ENCODE peak calls at places on chromosomes 13 and 19, in seven cellular contexts. X is B cell, Z is pancreas, U is AG10803, A is lower leg skin, L is bronchial epithelial cell, G is A549. E is an unnamed sample.

GRCh38 chr13:86085890-86086289 is 286.7 kb upstream of the SLITRK6 start:
- DNase-seq in X (no peak), Z (no peak), U (no peak), A (no peak), L (peak; percentile 1), G (peak; percentile 3), E (no peak)

GRCh38 chr19:41339936-41340335 is 13.8 kb downstream of the TGFB1 start:
- DNase-seq in X (no peak), Z (no peak), U (peak; percentile 80), A (no peak), L (no peak), G (peak; percentile 66), E (no peak)

GRCh38 chr19:3075605-3076431 is 13.5 kb upstream of the TLE5 start:
- DNase-seq in X (peak; percentile 86), Z (peak; percentile 47), U (no peak), A (no peak), L (no peak), G (no peak), E (peak; percentile 84)

GRCh38 chr19:33368074-33368864 is 5.2 kb upstream of the CEBPG start:
- DNase-seq in X (no peak), Z (no peak), U (no peak), A (no peak), L (peak; percentile 97), G (peak; percentile 49), E (no peak)

GRCh38 chr19:919157-920050 is 2.3 kb downstream of the KISS1R start:
- DNase-seq in X (peak; percentile 78), Z (no peak), U (no peak), A (no peak), L (peak; percentile 30), G (no peak), E (no peak)

GRCh38 chr13:101025925-101026324 is 351.3 kb upstream of the TMTC4 start:
- DNase-seq in X (no peak), Z (no peak), U (no peak), A (no peak), L (no peak), G (no peak), E (no peak)

GRCh38 chr19:9786342-9786741 is 17.8 kb upstream of the ZNF846 start:
- DNase-seq in X (no peak), Z (no peak), U (no peak), A (no peak), L (no peak), G (no peak), E (no peak)

GRCh38 chr19:40603719-40604646 is 2.8 kb downstream of the LTBP4 start:
- DNase-seq in X (peak; percentile 98), Z (peak; percentile 99), U (peak; percentile 91), A (peak; percentile 98), L (peak; percentile 97), G (peak; percentile 100), E (peak; percentile 92)

GRCh38 chr19:13597625-13598024 is 91.3 kb upstream of the CACNA1A start:
- DNase-seq in X (peak; percentile 81), Z (peak; percentile 22), U (peak; percentile 74), A (peak; percentile 27), L (peak; percentile 53), G (peak; percentile 60), E (peak; percentile 57)

GRCh38 chr13:60379837-60380236 is 17.2 kb upstream of the TDRD3 start:
- DNase-seq in X (no peak), Z (no peak), U (no peak), A (no peak), L (no peak), G (peak; percentile 2), E (no peak)

GRCh38 chr13:94515352-94515751 is 35.9 kb upstream of the DCT start:
- DNase-seq in X (no peak), Z (no peak), U (no peak), A (no peak), L (no peak), G (no peak), E (no peak)

GRCh38 chr13:64311112-64311511 is 2895.5 kb upstream of the PCDH20 start:
- DNase-seq in X (no peak), Z (no peak), U (no peak), A (no peak), L (no peak), G (no peak), E (no peak)

GRCh38 chr19:19448238-19448544 is 42.7 kb downstream of the GATAD2A start:
- DNase-seq in X (no peak), Z (no peak), U (no peak), A (no peak), L (no peak), G (no peak), E (no peak)

GRCh38 chr19:33374406-33374703 is 846 bp downstream of the CEBPG start:
- DNase-seq in X (no peak), Z (no peak), U (peak; percentile 44), A (no peak), L (peak; percentile 34), G (no peak), E (no peak)

GRCh38 chr19:6108721-6109633 is 1.3 kb downstream of the RFX2 start:
- DNase-seq in X (peak; percentile 59), Z (peak; percentile 44), U (peak; percentile 88), A (peak; percentile 59), L (peak; percentile 24), G (peak; percentile 37), E (peak; percentile 41)

GRCh38 chr13:106151056-106151699 is 384.3 kb downstream of the EFNB2 start:
- DNase-seq in X (no peak), Z (no peak), U (peak; percentile 98), A (no peak), L (peak; percentile 99), G (peak; percentile 63), E (no peak)

GRCh38 chr19:1747285-1748114 is 5.8 kb upstream of the ONECUT3 start:
- DNase-seq in X (peak; percentile 60), Z (peak; percentile 43), U (peak; percentile 65), A (no peak), L (peak; percentile 96), G (peak; percentile 83), E (no peak)

GRCh38 chr19:18488838-18489626 is 32.8 kb downstream of the ELL start:
- DNase-seq in X (no peak), Z (peak; percentile 71), U (no peak), A (no peak), L (no peak), G (peak; percentile 45), E (peak; percentile 61)

GRCh38 chr13:92896842-92897241 is 329.8 kb upstream of the GPC6 start:
- DNase-seq in X (no peak), Z (no peak), U (peak; percentile 1), A (no peak), L (peak; percentile 45), G (peak; percentile 5), E (no peak)
- TF ChIP-seq CTCF in X (no peak), Z (no peak), U (no peak), A (no peak), L (no peak), G (no peak), E (peak; percentile 62)

GRCh38 chr13:78875792-78876580 is 217.0 kb upstream of the OBI1 start:
- DNase-seq in X (no peak), Z (no peak), U (no peak), A (no peak), L (no peak), G (no peak), E (no peak)
- TF ChIP-seq CTCF in X (no peak), Z (no peak), U (no peak), A (no peak), L (no peak), G (no peak), E (no peak)

GRCh38 chr19:54648129-54648528 is 14.7 kb upstream of the LILRB4 start:
- DNase-seq in X (no peak), Z (no peak), U (no peak), A (no peak), L (no peak), G (no peak), E (no peak)
- TF ChIP-seq CTCF in X (no peak), Z (no peak), U (no peak), A (no peak), L (no peak), G (no peak), E (no peak)

DNA sequence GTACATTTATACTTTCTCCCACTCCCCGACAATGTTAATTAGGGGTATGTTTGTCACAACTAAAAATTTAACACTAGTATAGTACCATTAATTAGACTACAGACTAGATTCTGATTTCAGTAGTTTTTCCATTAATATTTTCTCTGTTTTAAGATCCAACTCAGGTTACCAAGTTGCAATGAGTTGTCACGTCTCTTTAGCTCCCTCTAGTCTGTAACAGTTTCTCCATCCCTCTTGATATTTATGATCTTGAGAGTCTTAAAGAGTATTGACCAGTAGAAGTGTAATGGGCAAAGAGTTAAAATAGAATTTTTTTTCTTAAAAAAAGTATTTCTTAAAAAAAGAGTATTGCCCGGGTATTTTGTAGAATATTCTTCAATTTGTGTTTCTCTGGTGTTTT is 598.1 kb downstream of the TBC1D4 start:
- DNase-seq in X (no peak), Z (no peak), U (no peak), A (no peak), L (no peak), G (no peak), E (no peak)
- TF ChIP-seq CTCF in X (no peak), Z (no peak), U (no peak), A (no peak), L (no peak), G (no peak), E (no peak)

GRCh38 chr19:50008532-50008931 is 16.6 kb downstream of the VRK3 start:
- DNase-seq in X (no peak), Z (no peak), U (no peak), A (no peak), L (no peak), G (peak; percentile 33), E (no peak)
- TF ChIP-seq CTCF in X (no peak), Z (no peak), U (peak; percentile 12), A (no peak), L (peak; percentile 12), G (peak; percentile 29), E (no peak)

GRCh38 chr13:42836930-42837329 is 55.5 kb downstream of the FAM216B start:
- DNase-seq in X (no peak), Z (no peak), U (peak; percentile 74), A (no peak), L (peak; percentile 25), G (peak; percentile 9), E (no peak)
- TF ChIP-seq CTCF in X (no peak), Z (no peak), U (peak; percentile 47), A (no peak), L (peak; percentile 44), G (no peak), E (no peak)

GRCh38 chr13:90237852-90238251 is 1109.6 kb upstream of the MIR17HG start:
- DNase-seq in X (no peak), Z (no peak), U (no peak), A (no peak), L (no peak), G (no peak), E (no peak)

GRCh38 chr13:90230311-90230710 is 1117.2 kb upstream of the MIR17HG start:
- DNase-seq in X (no peak), Z (no peak), U (no peak), A (no peak), L (no peak), G (no peak), E (no peak)

GRCh38 chr13:90238433-90238832 is 1109.1 kb upstream of the MIR17HG start:
- DNase-seq in X (no peak), Z (no peak), U (no peak), A (no peak), L (peak; percentile 3), G (no peak), E (no peak)

GRCh38 chr13:90232291-90232690 is 1115.2 kb upstream of the MIR17HG start:
- DNase-seq in X (no peak), Z (no peak), U (no peak), A (no peak), L (no peak), G (no peak), E (no peak)

GRCh38 chr13:90233933-90234672 is 1113.4 kb upstream of the MIR17HG start:
- DNase-seq in X (no peak), Z (no peak), U (peak; percentile 6), A (no peak), L (no peak), G (no peak), E (no peak)
- TF ChIP-seq CTCF in X (no peak), Z (no peak), U (peak; percentile 35), A (no peak), L (no peak), G (no peak), E (no peak)

E was measured in mesothelial cell of epicardium.